ENCODE peak calls at places on chromosomes 2 and 18, in four cellular contexts. B is spleen, L is cardiac muscle cell, V is prostate gland. P is an unnamed sample.

GRCh38 chr2:4110273-4110672 is 406.9 kb downstream of the DCDC2C start:
- DNase-seq in L (no peak), V (no peak), B (no peak), P (no peak)

GRCh38 chr18:32769242-32770180 is 3.3 kb downstream of the KLHL14 start:
- DNase-seq in V (no peak), B (peak; percentile 82), L (no peak), P (no peak)

GRCh38 chr2:168025487-168026203 is 221.8 kb downstream of the STK39 start:
- DNase-seq in V (no peak), L (no peak), B (no peak), P (no peak)

GRCh38 chr2:237901932-237902846 is 42.8 kb downstream of the RAMP1 start:
- DNase-seq in L (no peak), B (peak; percentile 70), V (no peak), P (no peak)

GRCh38 chr2:54677476-54678265 is 45.8 kb upstream of the EML6 start:
- DNase-seq in B (no peak), L (no peak), V (no peak), P (no peak)

GRCh38 chr18:57447154-57447621 is 12.0 kb downstream of the ONECUT2 start:
- DNase-seq in L (peak; percentile 48), B (no peak), V (no peak), P (no peak)

GRCh38 chr2:226611944-226612318 is 187.7 kb downstream of the IRS1 start:
- DNase-seq in V (no peak), L (no peak), B (no peak), P (no peak)

GRCh38 chr2:45595724-45596435 is 15.2 kb downstream of the SRBD1 start:
- DNase-seq in B (no peak), L (peak; percentile 69), V (no peak), P (no peak)

GRCh38 chr2:201883559-201883958 is 77.2 kb downstream of the CDK15 start:
- DNase-seq in V (no peak), L (no peak), B (no peak), P (no peak)

GRCh38 chr2:224162122-224162521 is 123.0 kb upstream of the SERPINE2 start:
- DNase-seq in B (no peak), V (no peak), L (no peak), P (no peak)

GRCh38 chr2:14616342-14616741 is 16.2 kb upstream of the LRATD1 start:
- DNase-seq in B (no peak), L (no peak), V (no peak), P (no peak)

GRCh38 chr2:233832869-233833812 is 21.2 kb downstream of the HJURP start:
- DNase-seq in B (peak; percentile 46), V (no peak), L (peak; percentile 89), P (peak; percentile 26)

GRCh38 chr18:74294526-74294925 is 2.8 kb upstream of the CYB5A start:
- DNase-seq in B (no peak), V (no peak), L (peak; percentile 70), P (no peak)

GRCh38 chr2:231393149-231394131 is 2.1 kb upstream of the B3GNT7 start:
- DNase-seq in V (no peak), B (no peak), L (no peak), P (no peak)

GRCh38 chr2:54329482-54330225 is 73.6 kb upstream of the TSPYL6 start:
- DNase-seq in V (no peak), L (peak; percentile 69), B (no peak), P (no peak)

GRCh38 chr2:94999431-94999883 is 26.1 kb upstream of the MAL start:
- DNase-seq in L (no peak), V (no peak), B (peak; percentile 65), P (no peak)

GRCh38 chr2:230216489-230216888 is 3.3 kb downstream of the SP110 start:
- DNase-seq in V (no peak), B (no peak), L (no peak), P (no peak)

GRCh38 chr2:128252501-128252900 is 66.2 kb downstream of the HS6ST1 start:
- DNase-seq in V (no peak), B (no peak), L (no peak), P (no peak)

GRCh38 chr2:54065411-54065810 is 50.0 kb upstream of the ACYP2 start:
- DNase-seq in V (no peak), B (no peak), L (peak; percentile 44), P (peak; percentile 58)

GRCh38 chr2:232529806-232530547 is 4.0 kb downstream of the CHRND start:
- DNase-seq in V (no peak), L (no peak), B (peak; percentile 54), P (no peak)

GRCh38 chr2:15432642-15433261 is 128.4 kb downstream of the NBAS start:
- DNase-seq in L (no peak), B (no peak), V (no peak), P (no peak)

GRCh38 chr2:32418777-32419176 is 62.0 kb downstream of the BIRC6 start:
- DNase-seq in L (no peak), B (no peak), V (no peak), P (no peak)

GRCh38 chr18:59114160-59114559 is 25.5 kb upstream of the SEC11C start:
- DNase-seq in B (no peak), V (no peak), L (no peak), P (no peak)

GRCh38 chr18:6203791-6204190 is 210.9 kb downstream of the L3MBTL4 start:
- DNase-seq in B (no peak), V (peak; percentile 38), L (no peak), P (no peak)

GRCh38 chr2:97858442-97858841 is 137.3 kb downstream of the TMEM131 start:
- DNase-seq in B (no peak), V (no peak), L (no peak), P (no peak)
- TF ChIP-seq CTCF in B (no peak), V (no peak), L (no peak), P (no peak)

DNA sequence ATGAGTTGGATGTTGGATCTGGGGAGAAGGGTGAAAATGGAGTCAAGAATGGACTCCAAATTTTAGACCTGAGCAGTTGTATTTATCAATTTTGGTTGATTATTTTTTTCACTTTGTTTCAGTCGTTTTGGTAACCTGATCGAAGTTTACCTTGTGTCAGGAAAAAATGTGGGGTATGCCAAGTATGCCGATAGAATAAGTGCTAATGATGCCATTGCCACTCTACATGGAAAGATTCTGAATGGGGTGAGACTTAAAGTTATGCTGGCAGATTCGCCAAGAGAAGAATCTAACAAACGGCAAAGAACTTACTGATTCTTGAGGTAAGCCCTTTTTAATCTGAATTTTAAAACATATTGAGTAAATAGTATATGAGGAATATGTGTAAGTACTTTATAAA is 13.6 kb downstream of the RBM45 start:
- DNase-seq in V (no peak), L (no peak), B (no peak), P (no peak)
- H3K36me3 ChIP-seq in V (peaks cover 5% of the 10 kb centered on the region), L (peaks cover 19% of the 10 kb centered on the region), B (peaks cover 90% of the 10 kb centered on the region), P (no peaks in the 10 kb centered on the region)

GRCh38 chr2:131488306-131489205 is 3.6 kb downstream of the MZT2A start:
- DNase-seq in L (no peak), V (no peak), B (no peak), P (no peak)

GRCh38 chr2:131493199-131494018 is 1.2 kb upstream of the MZT2A start:
- DNase-seq in L (peak; percentile 9), V (no peak), B (peak; percentile 80), P (no peak)

DNA sequence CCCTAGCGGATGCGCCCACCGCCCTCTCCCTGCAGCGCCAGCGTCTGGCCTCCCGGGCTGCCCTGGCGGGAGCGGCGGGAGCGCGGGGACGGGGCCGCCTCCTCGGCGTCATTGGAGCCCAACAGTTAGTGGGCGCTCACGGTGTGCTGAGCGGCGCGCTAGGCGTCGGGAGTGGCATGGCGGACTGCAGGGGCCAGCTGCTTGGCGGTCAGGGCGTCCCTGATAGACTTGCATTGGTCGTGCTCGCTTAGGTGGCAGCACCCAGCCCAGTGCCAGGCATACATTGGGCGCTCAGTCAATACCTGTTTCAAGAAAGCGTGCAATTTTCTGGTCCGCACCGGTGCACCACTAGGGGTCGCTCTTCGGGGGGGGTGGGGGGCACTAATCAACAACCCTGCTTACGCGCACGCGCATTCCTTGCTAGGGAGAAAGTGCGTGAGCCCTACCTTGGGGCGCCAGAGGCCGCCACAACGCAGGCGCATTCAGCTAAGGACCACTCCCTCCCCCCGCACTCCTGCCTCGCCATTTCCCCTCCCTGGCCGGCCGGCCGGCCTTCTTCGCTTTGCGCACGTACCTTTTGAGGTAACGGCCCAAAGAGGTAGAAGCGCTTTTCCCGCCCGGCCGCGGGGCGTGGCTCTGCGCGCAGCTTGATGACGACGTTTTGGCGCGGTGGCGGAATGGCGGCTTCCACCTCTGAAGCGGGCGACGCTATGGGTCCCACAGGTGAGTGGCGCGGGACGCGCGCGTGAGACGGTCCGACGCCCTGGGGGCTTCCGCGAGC is 411 bp upstream of the MZT2A start:
- DNase-seq in B (peak; percentile 97), V (peak; percentile 94), L (peak; percentile 94), P (peak; percentile 75)
- TF ChIP-seq CTCF in B (peak; percentile 72), V (peak; percentile 90), L (peak; percentile 79), P (peak; percentile 91)

GRCh38 chr2:65020943-65021528 is 31.8 kb downstream of the SLC1A4 start:
- DNase-seq in L (no peak), B (no peak), V (no peak), P (no peak)
- H3K36me3 ChIP-seq in L (peaks cover 10% of the 10 kb centered on the region), B (peaks cover 38% of the 10 kb centered on the region), V (no peaks in the 10 kb centered on the region), P (no peaks in the 10 kb centered on the region)

GRCh38 chr2:47013383-47013782 is 97.8 kb upstream of the MCFD2 start:
- DNase-seq in L (no peak), V (no peak), B (no peak), P (no peak)

GRCh38 chr2:47014564-47015051 is 99.0 kb upstream of the MCFD2 start:
- DNase-seq in B (no peak), V (peak; percentile 13), L (no peak), P (no peak)

GRCh38 chr2:47015730-47016129 is 100.1 kb upstream of the MCFD2 start:
- DNase-seq in B (no peak), L (no peak), V (no peak), P (no peak)

GRCh38 chr2:47016172-47016913 is 100.7 kb upstream of the MCFD2 start:
- DNase-seq in L (peak; percentile 30), V (peak; percentile 46), B (no peak), P (peak; percentile 93)

DNA sequence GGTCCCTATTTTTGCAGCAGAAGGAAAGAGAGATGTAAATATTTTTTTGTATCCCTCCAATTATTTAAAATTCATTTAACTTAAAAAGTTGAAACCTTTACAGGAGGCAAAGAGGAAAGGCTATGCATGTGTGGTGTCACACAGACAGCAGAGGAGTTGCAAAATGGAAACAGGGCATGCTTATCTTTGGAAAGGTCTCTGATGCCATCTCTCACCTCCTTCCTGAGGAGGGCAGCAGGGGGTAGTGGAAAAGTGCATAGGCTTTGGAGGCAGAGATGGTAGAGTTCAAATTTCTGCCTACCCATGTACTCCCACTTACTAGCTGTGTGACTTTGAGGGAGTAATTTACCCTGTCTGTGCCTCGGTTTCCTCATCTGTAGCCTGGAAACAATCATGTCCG is 99.6 kb upstream of the MCFD2 start:
- DNase-seq in V (no peak), B (no peak), L (no peak), P (no peak)
- TF ChIP-seq CTCF in V (no peak), B (no peak), L (no peak), P (peak; percentile 25)

DNA sequence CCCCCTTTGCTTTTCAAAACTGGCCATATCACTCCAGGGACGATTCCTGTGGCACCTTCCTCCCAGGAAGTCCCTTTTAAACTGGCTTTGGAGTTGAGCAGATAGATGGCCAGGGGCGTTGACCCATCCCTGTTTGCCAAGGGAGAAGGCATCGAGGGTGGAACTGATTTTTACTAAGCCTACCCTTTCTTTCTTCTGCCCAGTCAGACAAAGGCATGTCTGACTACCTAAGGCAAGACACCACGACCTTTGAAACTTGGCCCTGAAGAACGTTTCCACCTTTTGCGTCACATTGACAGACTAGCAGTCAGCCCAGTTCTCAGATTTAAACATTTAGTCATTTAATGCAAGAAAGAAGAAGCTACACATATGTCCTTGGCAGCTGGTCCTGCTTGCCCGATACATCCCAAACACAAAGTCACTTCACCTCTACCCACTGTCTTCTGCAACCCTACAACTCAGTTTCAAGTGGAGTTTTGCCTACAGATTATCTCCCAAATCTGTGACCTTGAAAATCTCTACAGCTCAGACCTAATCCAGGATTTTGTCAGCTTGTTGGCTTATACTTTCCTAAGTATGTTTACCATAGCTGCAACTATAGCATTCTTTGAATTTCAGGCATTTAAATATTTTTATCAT is 102.2 kb upstream of the IL1R2 start:
- DNase-seq in B (no peak), L (no peak), V (no peak), P (no peak)
- H3K36me3 ChIP-seq in B (peaks cover 85% of the 10 kb centered on the region), L (peaks cover 20% of the 10 kb centered on the region), V (no peaks in the 10 kb centered on the region), P (peaks cover 3% of the 10 kb centered on the region)